ENCODE peak calls at places on chromosomes 11 and 22, in eight cellular contexts. S is endothelial cell, M is fibroblast of pulmonary artery, R is nephron progenitor cell, D is HFF-Myc, A is psoas muscle, Y is kidney, U is lower lobe of right lung. T is an unnamed sample.

GRCh38 chr22:42401562-42402334 is 30.5 kb downstream of the NFAM1 start:
- DNase-seq in R (no peak), D (no peak), M (no peak), S (no peak), U (no peak), Y (no peak), A (no peak), T (peak; percentile 32)

GRCh38 chr22:50318356-50318697 is 8.5 kb downstream of the DENND6B start:
- DNase-seq in R (no peak), M (no peak), Y (no peak), D (no peak), U (no peak), S (no peak), A (no peak), T (no peak)

GRCh38 chr22:32355760-32356159 is 1.9 kb upstream of the RFPL3 start:
- DNase-seq in A (no peak), R (no peak), U (no peak), M (no peak), D (no peak), Y (no peak), S (no peak), T (peak; percentile 38)

GRCh38 chr22:30453731-30454510 is 17.9 kb downstream of the SEC14L3 start:
- DNase-seq in U (peak; percentile 75), D (no peak), M (peak; percentile 35), A (no peak), R (peak; percentile 18), Y (no peak), S (peak; percentile 30), T (no peak)

GRCh38 chr22:18927573-18927972 is 8.5 kb downstream of the PRODH start:
- DNase-seq in A (no peak), U (no peak), M (no peak), Y (no peak), D (no peak), S (no peak), R (no peak), T (no peak)

GRCh38 chr22:46031066-46031465 is 54.1 kb upstream of the WNT7B start:
- DNase-seq in A (no peak), Y (peak; percentile 73), R (no peak), D (no peak), U (peak; percentile 41), M (no peak), S (no peak), T (no peak)

GRCh38 chr11:61021661-61022212 is 50.3 kb downstream of the CD6 start:
- DNase-seq in U (peak; percentile 71), S (no peak), D (no peak), Y (no peak), R (peak; percentile 33), A (no peak), M (no peak), T (peak; percentile 38)

GRCh38 chr11:86632499-86633269 is 39.7 kb downstream of the ME3 start:
- DNase-seq in A (peak; percentile 55), U (no peak), R (no peak), M (peak; percentile 90), S (peak; percentile 33), D (peak; percentile 88), Y (no peak), T (peak; percentile 94)

GRCh38 chr11:108206171-108206570 is 16.3 kb downstream of the NPAT start:
- DNase-seq in Y (no peak), R (no peak), A (peak; percentile 56), U (no peak), D (no peak), M (no peak), S (no peak), T (no peak)

GRCh38 chr11:95831198-95831883 is 41.0 kb downstream of the CEP57 start:
- DNase-seq in A (no peak), Y (no peak), M (peak; percentile 57), D (peak; percentile 92), R (no peak), U (no peak), S (no peak), T (peak; percentile 55)

GRCh38 chr11:11279956-11280689 is 72.9 kb downstream of the CSNK2A3 start:
- DNase-seq in R (no peak), S (peak; percentile 67), D (no peak), U (no peak), M (peak; percentile 6), Y (no peak), A (no peak), T (peak; percentile 32)

GRCh38 chr11:32817181-32817842 is 12.4 kb upstream of the PRRG4 start:
- DNase-seq in M (no peak), D (no peak), A (no peak), R (no peak), Y (no peak), U (no peak), S (no peak), T (peak; percentile 76)

GRCh38 chr11:123211134-123211879 is 16.3 kb upstream of the CLMP start:
- DNase-seq in U (no peak), M (no peak), A (no peak), S (no peak), D (no peak), R (no peak), Y (no peak), T (no peak)

GRCh38 chr11:117823294-117823940 is 1.1 kb downstream of the FXYD2 start:
- DNase-seq in M (peak; percentile 23), A (no peak), U (no peak), R (no peak), D (no peak), Y (peak; percentile 81), S (no peak), T (no peak)

GRCh38 chr22:35367331-35367886 is 13.5 kb upstream of the HMOX1 start:
- DNase-seq in Y (no peak), U (peak; percentile 69), M (no peak), R (no peak), A (no peak), S (no peak), D (no peak), T (no peak)

GRCh38 chr22:46233231-46233630 is 16.9 kb downstream of the CDPF1 start:
- DNase-seq in S (no peak), Y (no peak), U (no peak), A (peak; percentile 62), D (no peak), R (no peak), M (peak; percentile 20), T (peak; percentile 51)

GRCh38 chr22:42436402-42436801 is 4.2 kb upstream of the NFAM1 start:
- DNase-seq in A (no peak), M (no peak), U (no peak), Y (no peak), R (no peak), S (no peak), D (no peak), T (no peak)

GRCh38 chr22:32123657-32124056 is 35.4 kb downstream of the C22orf42 start:
- DNase-seq in M (no peak), S (no peak), U (no peak), A (no peak), Y (no peak), D (no peak), R (peak; percentile 18), T (no peak)

GRCh38 chr11:3375552-3375951 is 3.4 kb downstream of the ZNF195 start:
- DNase-seq in D (no peak), Y (no peak), U (no peak), R (no peak), M (no peak), A (no peak), S (no peak), T (peak; percentile 36)

GRCh38 chr11:99814738-99815137 is 794.0 kb downstream of the CNTN5 start:
- DNase-seq in S (no peak), R (no peak), Y (no peak), M (no peak), D (no peak), A (no peak), U (no peak), T (no peak)
- TF ChIP-seq CTCF in S (no peak), R (no peak), Y (no peak), M (no peak), D (no peak), A (no peak), U (no peak), T (no peak)

GRCh38 chr11:120324932-120325810 is at the start of gene TLCD5:
- DNase-seq in S (peak; percentile 82), R (peak; percentile 84), U (peak; percentile 69), Y (peak; percentile 89), D (no peak), A (peak; percentile 63), M (peak; percentile 67), T (peak; percentile 53)
- TF ChIP-seq CTCF in S (no peak), R (no peak), U (no peak), Y (no peak), D (no peak), A (no peak), M (no peak), T (no peak)

DNA sequence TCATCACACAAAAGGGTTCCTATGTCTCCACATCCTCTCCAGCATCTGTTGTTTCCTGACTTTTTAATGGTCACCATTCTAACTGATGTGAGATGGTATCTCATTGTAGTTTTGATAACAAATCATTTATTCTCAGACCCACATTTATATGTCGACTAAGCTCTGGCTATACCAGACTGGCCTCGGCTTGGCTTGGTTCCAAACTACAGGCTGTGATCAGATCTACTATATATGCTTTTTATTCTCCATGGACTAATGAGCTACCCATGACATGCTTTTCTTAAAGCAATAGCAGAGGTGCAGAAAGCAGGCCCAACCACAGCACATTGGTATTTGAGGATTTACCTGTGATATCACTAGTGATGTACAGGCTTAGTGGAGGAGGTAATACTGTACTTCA is 139.8 kb upstream of the PGR start:
- DNase-seq in A (no peak), Y (no peak), R (no peak), S (no peak), U (no peak), D (no peak), M (no peak), T (no peak)
- TF ChIP-seq CTCF in A (no peak), Y (no peak), R (no peak), S (no peak), U (no peak), D (no peak), M (no peak), T (no peak)

GRCh38 chr11:116077092-116077491 is 572.9 kb upstream of the CADM1 start:
- DNase-seq in U (no peak), Y (no peak), A (no peak), S (no peak), M (no peak), D (no peak), R (no peak), T (no peak)

GRCh38 chr11:116082256-116082655 is 578.0 kb upstream of the CADM1 start:
- DNase-seq in R (no peak), Y (no peak), M (no peak), A (no peak), U (no peak), D (no peak), S (no peak), T (no peak)

GRCh38 chr11:116079580-116079979 is 575.4 kb upstream of the CADM1 start:
- DNase-seq in Y (no peak), R (no peak), S (no peak), A (no peak), M (no peak), U (no peak), D (no peak), T (no peak)

GRCh38 chr11:116073854-116074837 is 569.9 kb upstream of the CADM1 start:
- DNase-seq in S (no peak), D (no peak), A (no peak), R (no peak), U (no peak), M (no peak), Y (no peak), T (no peak)

DNA sequence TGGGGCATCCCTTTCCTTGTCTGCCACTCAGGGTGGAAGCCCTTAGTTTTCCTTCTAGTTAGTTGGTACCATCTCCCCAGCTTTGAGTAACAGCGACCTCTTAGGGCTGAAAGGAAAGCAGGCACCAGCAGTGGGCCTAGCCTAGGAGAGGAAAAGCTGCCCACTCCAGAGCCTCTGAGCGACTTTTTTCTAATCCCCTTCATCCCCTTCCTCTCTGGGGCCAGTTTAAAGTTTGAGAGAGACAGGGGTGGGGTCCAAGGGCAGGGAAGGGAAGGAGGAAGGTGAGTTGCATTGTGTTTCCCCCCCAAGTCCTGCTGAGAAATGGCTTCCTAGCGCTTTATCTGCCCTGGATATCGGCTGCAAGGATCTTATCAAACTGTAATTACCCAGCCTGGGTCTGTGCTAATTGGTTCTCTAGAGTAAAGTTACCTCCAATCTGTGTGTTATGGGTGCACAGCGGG is 573.9 kb upstream of the CADM1 start:
- DNase-seq in A (no peak), M (no peak), S (peak; percentile 38), R (peak; percentile 31), D (no peak), U (no peak), Y (no peak), T (no peak)
- TF ChIP-seq CTCF in A (no peak), M (no peak), S (peak; percentile 25), R (peak; percentile 55), D (no peak), U (peak; percentile 23), Y (peak; percentile 5), T (no peak)